ENCODE peak calls at places on chromosome 20, in four cellular contexts. One of them, this sample, is unnamed.

GRCh38 chr20:51769941-51770615 is 1.9 kb upstream of the ATP9A start:
- DNase-seq in T-helper 1 cell: no peak
- DNase-seq in D341Med: no peak
- DNase-seq in NCI-H2029: no peak
- DNase-seq in this sample: no peak

GRCh38 chr20:63642518-63643247 is 10.5 kb downstream of the STMN3 start:
- DNase-seq in T-helper 1 cell: no peak
- DNase-seq in D341Med: no peak
- DNase-seq in NCI-H2029: no peak
- DNase-seq in this sample: no peak

GRCh38 chr20:51531141-51531710 is 11.3 kb downstream of the NFATC2 start:
- DNase-seq in T-helper 1 cell: peak
- DNase-seq in NCI-H2029: no peak
- DNase-seq in D341Med: no peak
- DNase-seq in this sample: no peak

GRCh38 chr20:35953411-35954199 is 697 bp downstream of the SCAND1 start:
- DNase-seq in D341Med: peak
- DNase-seq in T-helper 1 cell: peak
- DNase-seq in NCI-H2029: peak
- DNase-seq in this sample: no peak

GRCh38 chr20:23021941-23022340 is 13.2 kb upstream of the SSTR4 start:
- DNase-seq in D341Med: no peak
- DNase-seq in T-helper 1 cell: no peak
- DNase-seq in NCI-H2029: no peak
- DNase-seq in this sample: no peak

GRCh38 chr20:2775139-2775538 is 25.3 kb downstream of the CPXM1 start:
- DNase-seq in NCI-H2029: no peak
- DNase-seq in D341Med: peak
- DNase-seq in T-helper 1 cell: no peak
- DNase-seq in this sample: no peak

GRCh38 chr20:33005132-33005566 is 916 bp upstream of the SUN5 start:
- DNase-seq in NCI-H2029: no peak
- DNase-seq in T-helper 1 cell: no peak
- DNase-seq in D341Med: peak
- DNase-seq in this sample: no peak

GRCh38 chr20:61223121-61223520 is 28.9 kb upstream of the CDH4 start:
- DNase-seq in T-helper 1 cell: no peak
- DNase-seq in NCI-H2029: no peak
- DNase-seq in D341Med: no peak
- DNase-seq in this sample: no peak

GRCh38 chr20:32742322-32743236 is 688 bp downstream of the COMMD7 start:
- DNase-seq in NCI-H2029: no peak
- DNase-seq in D341Med: no peak
- DNase-seq in T-helper 1 cell: no peak
- DNase-seq in this sample: no peak

GRCh38 chr20:63441777-63442493 is 30.5 kb downstream of the KCNQ2 start:
- DNase-seq in T-helper 1 cell: no peak
- DNase-seq in D341Med: peak
- DNase-seq in NCI-H2029: no peak
- DNase-seq in this sample: no peak

GRCh38 chr20:34956751-34957472 is 1.2 kb downstream of the MYH7B start:
- DNase-seq in T-helper 1 cell: no peak
- DNase-seq in D341Med: no peak
- DNase-seq in NCI-H2029: no peak
- DNase-seq in this sample: no peak

GRCh38 chr20:31515775-31516107 is 1.5 kb downstream of the HM13 start:
- DNase-seq in NCI-H2029: no peak
- DNase-seq in D341Med: no peak
- DNase-seq in T-helper 1 cell: no peak
- DNase-seq in this sample: no peak

GRCh38 chr20:3932277-3933073 is 43.3 kb downstream of the PANK2 start:
- DNase-seq in NCI-H2029: peak
- DNase-seq in D341Med: no peak
- DNase-seq in T-helper 1 cell: no peak
- DNase-seq in this sample: no peak

This sample was measured in neuronal stem cell.